ENCODE peak calls at places on chromosome 5, in five cellular contexts. R, J, W, X and S are unnamed samples.

GRCh38 chr5:132445640-132445923 is 45.0 kb downstream of the IRF1 start:
- DNase-seq in W (no peak), R (no peak), J (no peak), X (no peak), S (no peak)

GRCh38 chr5:94613583-94613982 is 4.8 kb downstream of the KIAA0825 start:
- DNase-seq in W (peak), J (peak), R (peak), X (no peak), S (no peak)

GRCh38 chr5:25979086-25979485 is 1059.3 kb downstream of the CDH9 start:
- DNase-seq in R (no peak), J (no peak), X (no peak), W (no peak), S (no peak)

GRCh38 chr5:169548315-169548714 is 35.3 kb upstream of the SPDL1 start:
- DNase-seq in X (peak), J (no peak), W (no peak), R (no peak), S (no peak)

GRCh38 chr5:116436674-116437350 is 137.8 kb downstream of the SEMA6A start:
- DNase-seq in J (no peak), X (no peak), W (no peak), R (no peak), S (no peak)

GRCh38 chr5:132268698-132269551 is 11.4 kb downstream of the PDLIM4 start:
- DNase-seq in X (peak), W (no peak), J (no peak), R (no peak), S (no peak)

GRCh38 chr5:33657804-33658435 is 217.2 kb downstream of the TARS1 start:
- DNase-seq in R (no peak), W (no peak), J (no peak), X (no peak), S (no peak)

GRCh38 chr5:55450050-55450765 is 84.6 kb downstream of the PLPP1 start:
- DNase-seq in R (no peak), X (peak), J (no peak), W (no peak), S (no peak)

GRCh38 chr5:87190687-87191086 is 77.0 kb upstream of the RASA1 start:
- DNase-seq in W (no peak), J (no peak), X (no peak), R (no peak), S (no peak)

GRCh38 chr5:79020861-79021561 is 35.9 kb upstream of the ARSB start:
- DNase-seq in R (peak), J (peak), X (peak), W (peak), S (no peak)

GRCh38 chr5:132790201-132790870 is 13.3 kb upstream of the SEPTIN8 start:
- DNase-seq in X (no peak), J (no peak), R (no peak), W (no peak), S (no peak)

GRCh38 chr5:179151521-179152118 is 91.4 kb downstream of the ZNF354C start:
- DNase-seq in R (no peak), W (no peak), J (no peak), X (no peak), S (no peak)

GRCh38 chr5:150120617-150121447 is 34.5 kb upstream of the CSF1R start:
- DNase-seq in X (no peak), R (no peak), W (no peak), J (no peak), S (no peak)

GRCh38 chr5:133524597-133524996 is 87.7 kb downstream of the FSTL4 start:
- DNase-seq in R (no peak), W (no peak), X (no peak), J (no peak), S (no peak)

GRCh38 chr5:124746916-124747769 is 704 bp upstream of the ZNF608 start:
- DNase-seq in J (peak), W (no peak), X (no peak), R (peak), S (no peak)

GRCh38 chr5:66860199-66860975 is 264.2 kb downstream of the MAST4 start:
- DNase-seq in J (peak), W (no peak), X (no peak), R (no peak), S (no peak)

GRCh38 chr5:109992264-109992915 is 302.7 kb downstream of the MAN2A1 start:
- DNase-seq in R (no peak), W (no peak), J (no peak), X (no peak), S (no peak)

GRCh38 chr5:135341696-135342095 is 57.3 kb downstream of the MACROH2A1 start:
- DNase-seq in X (no peak), R (no peak), W (no peak), J (no peak), S (no peak)

GRCh38 chr5:15640116-15640515 is 140.1 kb downstream of the FBXL7 start:
- DNase-seq in J (no peak), R (no peak), W (no peak), X (no peak), S (no peak)

GRCh38 chr5:36373527-36374086 is 71.9 kb upstream of the RANBP3L start:
- DNase-seq in X (peak), J (peak), R (peak), W (peak), S (no peak)